ENCODE peak calls at places on chromosomes 13 and 19, in eight cellular contexts. C is iris pigment epithelial cell; O is tibial nerve; M is cardiac fibroblast; D is bronchial epithelial cell; N is NCI-H345; I is smooth muscle cell of the brain vasculature; F is activated T-helper 2 cell treated with anti-CD3 and anti-CD28 coated beads, Interferon-gamma antibody, Interleukin-2, Interleukin-4, amounts not matched to agents 10 μg/mL and 5 μg/mL and 100 μg/mL, durations not matched to agents 14 hours and 24 hours and 36 hours. H is an unnamed sample.

GRCh38 chr19:54310543-54310942 is 2.4 kb downstream of the LILRA5 start:
- DNase-seq in C (no peak), O (no peak), M (no peak), D (no peak), N (no peak), I (no peak), F (no peak), H (no peak)

GRCh38 chr19:45577111-45577905 is 7.3 kb downstream of the OPA3 start:
- DNase-seq in C (peak), O (no peak), M (peak), D (peak), N (no peak), I (no peak), F (no peak), H (peak)

GRCh38 chr13:26561636-26562537 is 4.4 kb downstream of the WASF3 start:
- DNase-seq in C (peak), O (no peak), M (peak), D (peak), N (no peak), I (no peak), F (no peak), H (no peak)

GRCh38 chr13:49330546-49330864 is 82.8 kb downstream of the CDADC1 start:
- DNase-seq in C (no peak), O (no peak), M (no peak), D (no peak), N (no peak), I (no peak), F (no peak), H (no peak)

GRCh38 chr13:114140131-114140908 is 7.9 kb upstream of the RASA3 start:
- DNase-seq in C (no peak), O (no peak), M (no peak), D (no peak), N (peak), I (no peak), F (no peak), H (no peak)

GRCh38 chr13:51585696-51586095 is 1.4 kb downstream of the WDFY2 start:
- DNase-seq in C (peak), O (no peak), M (peak), D (peak), N (no peak), I (no peak), F (no peak), H (no peak)

GRCh38 chr13:47168086-47168485 is 271.2 kb upstream of the HTR2A start:
- DNase-seq in C (peak), O (no peak), M (peak), D (peak), N (no peak), I (no peak), F (no peak), H (no peak)

GRCh38 chr13:47794963-47795362 is 206.1 kb downstream of the SUCLA2 start:
- DNase-seq in C (peak), O (no peak), M (peak), D (no peak), N (no peak), I (no peak), F (no peak), H (no peak)

GRCh38 chr19:14015454-14016035 is 9.4 kb upstream of the RFX1 start:
- DNase-seq in C (no peak), O (no peak), M (no peak), D (no peak), N (no peak), I (no peak), F (no peak), H (no peak)

GRCh38 chr13:41268764-41269163 is 5.4 kb upstream of the MTRF1 start:
- DNase-seq in C (peak), O (no peak), M (peak), D (no peak), N (peak), I (no peak), F (no peak), H (no peak)

GRCh38 chr19:5890099-5890498 is 13.5 kb downstream of the NDUFA11 start:
- DNase-seq in C (no peak), O (no peak), M (no peak), D (no peak), N (no peak), I (no peak), F (no peak), H (no peak)

GRCh38 chr13:83162493-83162892 is 719.8 kb downstream of the SLITRK1 start:
- DNase-seq in C (no peak), O (no peak), M (peak), D (no peak), N (no peak), I (no peak), F (no peak), H (no peak)